ENCODE peak calls at places on chromosomes 11 and 22, in eight cellular contexts. One of them, this sample, is unnamed.

GRCh38 chr22:26554956-26555355 is 35.0 kb downstream of the TPST2 start:
- DNase-seq in endothelial cell of umbilical vein: no peak
- DNase-seq in esophagus squamous epithelium: no peak
- DNase-seq in body of pancreas: no peak
- DNase-seq in NB4: no peak
- DNase-seq in uterus: no peak
- DNase-seq in IMR-90: no peak
- DNase-seq in H54: no peak
- DNase-seq in this sample: no peak

GRCh38 chr22:22343603-22344276 is 99.2 kb downstream of the VPREB1 start:
- DNase-seq in esophagus squamous epithelium: no peak
- DNase-seq in NB4: peak
- DNase-seq in endothelial cell of umbilical vein: no peak
- DNase-seq in H54: no peak
- DNase-seq in body of pancreas: peak
- DNase-seq in uterus: no peak
- DNase-seq in IMR-90: no peak
- DNase-seq in this sample: no peak

GRCh38 chr22:42855726-42856125 is 1.3 kb downstream of the ARFGAP3 start:
- DNase-seq in H54: no peak
- DNase-seq in uterus: no peak
- DNase-seq in endothelial cell of umbilical vein: no peak
- DNase-seq in NB4: no peak
- DNase-seq in IMR-90: no peak
- DNase-seq in body of pancreas: no peak
- DNase-seq in esophagus squamous epithelium: no peak
- DNase-seq in this sample: no peak

GRCh38 chr11:64134963-64135362 is 30.9 kb downstream of the MACROD1 start:
- DNase-seq in endothelial cell of umbilical vein: no peak
- DNase-seq in body of pancreas: no peak
- DNase-seq in IMR-90: no peak
- DNase-seq in esophagus squamous epithelium: no peak
- DNase-seq in H54: no peak
- DNase-seq in uterus: no peak
- DNase-seq in NB4: no peak
- DNase-seq in this sample: no peak

GRCh38 chr11:111409915-111410314 is 30.8 kb upstream of the POU2AF1 start:
- DNase-seq in H54: no peak
- DNase-seq in body of pancreas: no peak
- DNase-seq in uterus: no peak
- DNase-seq in IMR-90: no peak
- DNase-seq in esophagus squamous epithelium: no peak
- DNase-seq in NB4: peak
- DNase-seq in endothelial cell of umbilical vein: no peak
- DNase-seq in this sample: no peak

GRCh38 chr11:71476926-71477636 is 24.1 kb downstream of the NADSYN1 start:
- DNase-seq in H54: no peak
- DNase-seq in esophagus squamous epithelium: no peak
- DNase-seq in uterus: no peak
- DNase-seq in body of pancreas: no peak
- DNase-seq in NB4: no peak
- DNase-seq in IMR-90: no peak
- DNase-seq in endothelial cell of umbilical vein: no peak
- DNase-seq in this sample: no peak

GRCh38 chr22:30290679-30291333 is 1.5 kb upstream of the CASTOR1 start:
- DNase-seq in esophagus squamous epithelium: no peak
- DNase-seq in uterus: peak
- DNase-seq in body of pancreas: peak
- DNase-seq in H54: peak
- DNase-seq in NB4: peak
- DNase-seq in endothelial cell of umbilical vein: peak
- DNase-seq in IMR-90: peak
- DNase-seq in this sample: peak

GRCh38 chr22:25382762-25383161 is 163.3 kb downstream of the CRYBB2 start:
- DNase-seq in IMR-90: no peak
- DNase-seq in H54: no peak
- DNase-seq in esophagus squamous epithelium: no peak
- DNase-seq in body of pancreas: no peak
- DNase-seq in uterus: no peak
- DNase-seq in endothelial cell of umbilical vein: no peak
- DNase-seq in NB4: peak
- DNase-seq in this sample: no peak

GRCh38 chr11:7418916-7419315 is 66.4 kb upstream of the OLFML1 start:
- DNase-seq in body of pancreas: no peak
- DNase-seq in uterus: no peak
- DNase-seq in endothelial cell of umbilical vein: no peak
- DNase-seq in H54: no peak
- DNase-seq in NB4: no peak
- DNase-seq in esophagus squamous epithelium: no peak
- DNase-seq in IMR-90: no peak
- DNase-seq in this sample: no peak

GRCh38 chr22:46007003-46007847 is 30.3 kb upstream of the WNT7B start:
- DNase-seq in NB4: peak
- DNase-seq in endothelial cell of umbilical vein: peak
- DNase-seq in uterus: peak
- DNase-seq in H54: peak
- DNase-seq in IMR-90: peak
- DNase-seq in esophagus squamous epithelium: no peak
- DNase-seq in body of pancreas: peak
- DNase-seq in this sample: no peak

GRCh38 chr22:43922123-43922522 is 1.5 kb upstream of the PNPLA3 start:
- DNase-seq in NB4: no peak
- DNase-seq in uterus: no peak
- DNase-seq in body of pancreas: no peak
- DNase-seq in esophagus squamous epithelium: no peak
- DNase-seq in IMR-90: no peak
- DNase-seq in endothelial cell of umbilical vein: no peak
- DNase-seq in H54: no peak
- DNase-seq in this sample: peak

GRCh38 chr22:43923191-43923590 is 414 bp upstream of the PNPLA3 start:
- DNase-seq in uterus: no peak
- DNase-seq in NB4: peak
- DNase-seq in endothelial cell of umbilical vein: peak
- DNase-seq in body of pancreas: peak
- DNase-seq in IMR-90: no peak
- DNase-seq in esophagus squamous epithelium: no peak
- DNase-seq in H54: no peak
- DNase-seq in this sample: peak

GRCh38 chr22:43925433-43926348 is 2.1 kb downstream of the PNPLA3 start:
- DNase-seq in esophagus squamous epithelium: no peak
- DNase-seq in uterus: no peak
- DNase-seq in NB4: no peak
- DNase-seq in endothelial cell of umbilical vein: no peak
- DNase-seq in H54: peak
- DNase-seq in IMR-90: no peak
- DNase-seq in body of pancreas: no peak
- DNase-seq in this sample: no peak

GRCh38 chr22:43926349-43926710 is 2.7 kb downstream of the PNPLA3 start:
- DNase-seq in endothelial cell of umbilical vein: no peak
- DNase-seq in body of pancreas: no peak
- DNase-seq in uterus: no peak
- DNase-seq in esophagus squamous epithelium: no peak
- DNase-seq in H54: no peak
- DNase-seq in NB4: no peak
- DNase-seq in IMR-90: no peak
- DNase-seq in this sample: no peak

DNA sequence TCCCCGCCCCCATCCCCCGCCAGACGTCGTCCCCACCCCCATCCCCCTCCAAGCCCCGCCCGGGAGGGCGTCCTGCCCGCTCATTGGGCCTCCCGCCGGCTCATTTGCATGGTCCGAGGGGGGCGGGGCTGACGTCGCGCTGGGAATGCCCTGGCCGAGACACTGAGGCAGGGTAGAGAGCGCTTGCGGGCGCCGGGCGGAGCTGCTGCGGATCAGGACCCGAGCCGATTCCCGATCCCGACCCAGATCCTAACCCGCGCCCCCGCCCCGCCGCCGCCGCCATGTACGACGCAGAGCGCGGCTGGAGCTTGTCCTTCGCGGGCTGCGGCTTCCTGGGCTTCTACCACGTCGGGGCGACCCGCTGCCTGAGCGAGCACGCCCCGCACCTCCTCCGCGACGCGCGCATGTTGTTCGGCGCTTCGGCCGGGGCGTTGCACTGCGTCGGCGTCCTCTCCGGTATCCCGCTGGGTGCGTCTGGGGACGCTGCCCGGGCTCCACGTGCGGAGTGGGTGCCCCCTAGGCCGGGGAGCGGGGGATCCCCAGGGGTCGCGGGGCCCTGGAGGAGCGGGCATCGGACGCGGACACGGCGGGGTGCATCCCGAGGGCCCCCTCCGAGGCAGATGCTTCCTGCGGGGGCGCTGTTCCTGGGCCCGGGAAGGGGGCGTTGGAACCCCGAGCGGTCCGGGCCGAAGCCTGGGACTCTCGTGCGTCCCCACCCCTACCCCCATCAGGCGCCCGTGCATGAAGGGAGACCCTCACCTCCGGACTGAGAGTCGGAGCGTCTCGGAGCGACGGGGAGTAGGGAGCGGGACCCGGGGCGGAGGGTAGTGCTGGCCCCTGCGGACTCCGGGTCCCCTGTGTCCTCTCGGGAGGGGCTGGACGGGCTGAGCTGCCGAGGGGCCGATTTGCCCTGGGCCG is at the start of gene PNPLA3:
- DNase-seq in esophagus squamous epithelium: no peak
- DNase-seq in body of pancreas: peak
- DNase-seq in endothelial cell of umbilical vein: peak
- DNase-seq in IMR-90: peak
- DNase-seq in uterus: peak
- DNase-seq in H54: peak
- DNase-seq in NB4: peak
- DNase-seq in this sample: peak
- TF ChIP-seq POLR2A in esophagus squamous epithelium: no peak
- TF ChIP-seq POLR2A in body of pancreas: peak
- TF ChIP-seq POLR2A in endothelial cell of umbilical vein: peak
- TF ChIP-seq POLR2A in IMR-90: peak
- TF ChIP-seq POLR2A in uterus: peak
- TF ChIP-seq POLR2A in H54: peak
- TF ChIP-seq POLR2A in NB4: no peak
- TF ChIP-seq POLR2A in this sample: no peak

GRCh38 chr11:67254768-67255167 is 11.5 kb upstream of the GRK2 start:
- DNase-seq in H54: no peak
- DNase-seq in NB4: no peak
- DNase-seq in endothelial cell of umbilical vein: no peak
- DNase-seq in esophagus squamous epithelium: no peak
- DNase-seq in body of pancreas: no peak
- DNase-seq in IMR-90: no peak
- DNase-seq in uterus: no peak
- DNase-seq in this sample: peak

GRCh38 chr11:67253872-67254624 is 12.2 kb upstream of the GRK2 start:
- DNase-seq in IMR-90: no peak
- DNase-seq in H54: no peak
- DNase-seq in NB4: no peak
- DNase-seq in body of pancreas: no peak
- DNase-seq in endothelial cell of umbilical vein: no peak
- DNase-seq in esophagus squamous epithelium: no peak
- DNase-seq in uterus: no peak
- DNase-seq in this sample: peak

GRCh38 chr11:67256477-67256876 is 9.8 kb upstream of the GRK2 start:
- DNase-seq in esophagus squamous epithelium: no peak
- DNase-seq in NB4: no peak
- DNase-seq in IMR-90: no peak
- DNase-seq in H54: no peak
- DNase-seq in uterus: no peak
- DNase-seq in body of pancreas: no peak
- DNase-seq in endothelial cell of umbilical vein: no peak
- DNase-seq in this sample: no peak

GRCh38 chr11:67255864-67256263 is 10.4 kb upstream of the GRK2 start:
- DNase-seq in body of pancreas: no peak
- DNase-seq in NB4: no peak
- DNase-seq in esophagus squamous epithelium: no peak
- DNase-seq in uterus: no peak
- DNase-seq in H54: no peak
- DNase-seq in IMR-90: no peak
- DNase-seq in endothelial cell of umbilical vein: no peak
- DNase-seq in this sample: no peak

DNA sequence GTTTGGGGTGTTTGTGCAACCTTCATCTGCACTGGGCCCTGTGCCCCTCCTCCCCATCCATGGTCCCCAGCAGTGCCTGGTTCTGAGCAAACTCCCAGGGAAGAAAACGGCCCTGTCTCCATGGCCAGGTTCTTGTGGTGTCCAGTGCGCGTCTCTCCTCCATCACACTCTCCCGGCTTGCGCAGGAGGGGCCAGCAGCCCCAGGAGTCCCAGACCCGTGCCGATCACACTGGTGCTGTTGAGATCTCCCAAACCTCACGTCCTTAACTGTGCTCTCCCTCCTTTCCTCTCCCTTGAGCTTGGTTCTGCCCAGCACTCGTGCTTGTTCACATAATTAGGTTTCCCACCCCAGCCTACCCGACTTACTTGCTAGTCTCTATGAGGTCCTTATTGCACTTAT is 10.9 kb upstream of the GRK2 start:
- DNase-seq in body of pancreas: no peak
- DNase-seq in esophagus squamous epithelium: no peak
- DNase-seq in IMR-90: no peak
- DNase-seq in uterus: no peak
- DNase-seq in H54: no peak
- DNase-seq in NB4: no peak
- DNase-seq in endothelial cell of umbilical vein: no peak
- DNase-seq in this sample: no peak
- TF ChIP-seq POLR2A in body of pancreas: no peak
- TF ChIP-seq POLR2A in esophagus squamous epithelium: no peak
- TF ChIP-seq POLR2A in IMR-90: no peak
- TF ChIP-seq POLR2A in uterus: no peak
- TF ChIP-seq POLR2A in H54: no peak
- TF ChIP-seq POLR2A in NB4: no peak
- TF ChIP-seq POLR2A in endothelial cell of umbilical vein: no peak
- TF ChIP-seq POLR2A in this sample: no peak

DNA sequence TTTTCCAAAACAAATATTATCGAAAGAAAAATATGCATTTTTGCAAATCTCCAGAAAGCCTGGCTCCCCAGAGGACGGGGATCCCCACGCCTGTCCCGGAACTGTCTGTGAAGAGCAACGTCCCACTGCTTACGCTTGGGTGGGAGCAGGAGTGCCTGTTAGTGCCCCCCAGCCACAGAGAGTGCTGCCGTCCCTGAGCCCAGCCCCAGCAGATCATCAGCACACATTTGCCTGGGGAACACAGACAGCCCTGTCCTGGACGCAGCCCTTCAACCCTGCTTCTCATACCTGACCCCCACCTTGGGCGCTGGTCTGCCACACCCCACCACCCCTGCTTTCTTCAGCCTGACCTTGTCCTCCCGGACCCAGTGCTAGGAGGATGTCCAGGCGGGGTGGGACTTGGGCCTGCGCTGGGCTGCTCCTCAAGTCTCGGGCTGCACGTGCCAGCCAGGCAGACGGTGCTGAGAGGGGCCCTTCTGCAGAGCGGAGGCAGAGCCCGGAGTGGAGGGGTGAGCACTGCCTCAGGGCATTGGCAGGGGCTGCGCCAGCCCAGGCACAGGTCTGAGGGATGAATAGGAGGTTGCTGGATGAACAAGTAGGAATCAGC is 119.2 kb downstream of the KCNQ1OT1 start:
- DNase-seq in esophagus squamous epithelium: no peak
- DNase-seq in IMR-90: no peak
- DNase-seq in NB4: no peak
- DNase-seq in H54: no peak
- DNase-seq in uterus: no peak
- DNase-seq in endothelial cell of umbilical vein: no peak
- DNase-seq in body of pancreas: peak
- DNase-seq in this sample: no peak
- TF ChIP-seq POLR2A in esophagus squamous epithelium: no peak
- TF ChIP-seq POLR2A in IMR-90: no peak
- TF ChIP-seq POLR2A in NB4: no peak
- TF ChIP-seq POLR2A in H54: no peak
- TF ChIP-seq POLR2A in uterus: no peak
- TF ChIP-seq POLR2A in endothelial cell of umbilical vein: no peak
- TF ChIP-seq POLR2A in body of pancreas: no peak
- TF ChIP-seq POLR2A in this sample: no peak

GRCh38 chr11:69302447-69302846 is 8.5 kb downstream of the MYEOV start:
- DNase-seq in uterus: no peak
- DNase-seq in IMR-90: no peak
- DNase-seq in esophagus squamous epithelium: no peak
- DNase-seq in body of pancreas: no peak
- DNase-seq in H54: no peak
- DNase-seq in endothelial cell of umbilical vein: no peak
- DNase-seq in NB4: no peak
- DNase-seq in this sample: no peak
- TF ChIP-seq POLR2A in uterus: no peak
- TF ChIP-seq POLR2A in IMR-90: no peak
- TF ChIP-seq POLR2A in esophagus squamous epithelium: no peak
- TF ChIP-seq POLR2A in body of pancreas: no peak
- TF ChIP-seq POLR2A in H54: no peak
- TF ChIP-seq POLR2A in endothelial cell of umbilical vein: no peak
- TF ChIP-seq POLR2A in NB4: no peak
- TF ChIP-seq POLR2A in this sample: no peak